ENCODE peak calls at places on chromosome 13, in seven cellular contexts. J, W, O, Z, C, D and I are unnamed samples.

GRCh38 chr13:66312312-66313087 is 917.6 kb downstream of the PCDH9 start:
- DNase-seq in W (peak), J (peak), C (no peak), Z (no peak), O (no peak), D (peak), I (no peak)

GRCh38 chr13:102597029-102598015 is 536 bp downstream of the TPP2 start:
- DNase-seq in Z (peak), C (peak), J (peak), D (no peak), O (peak), W (peak), I (no peak)

GRCh38 chr13:53110181-53110580 is 81.6 kb downstream of the OLFM4 start:
- DNase-seq in Z (no peak), O (no peak), W (no peak), J (no peak), D (no peak), C (no peak), I (no peak)

GRCh38 chr13:94312511-94313191 is 166.8 kb downstream of the DCT start:
- DNase-seq in J (no peak), O (peak), W (no peak), D (no peak), Z (no peak), C (no peak), I (no peak)

GRCh38 chr13:98986226-98986846 is 8.5 kb upstream of the DOCK9 start:
- DNase-seq in C (no peak), D (no peak), O (peak), W (no peak), Z (no peak), J (no peak), I (no peak)

GRCh38 chr13:90258129-90258528 is 1089.4 kb upstream of the MIR17HG start:
- DNase-seq in C (no peak), J (no peak), D (no peak), O (no peak), Z (no peak), W (no peak), I (no peak)

GRCh38 chr13:91729859-91730258 is 331.4 kb downstream of the GPC5 start:
- DNase-seq in W (no peak), C (no peak), J (no peak), D (no peak), O (no peak), Z (no peak), I (no peak)

GRCh38 chr13:106378263-106378662 is 157.2 kb downstream of the EFNB2 start:
- DNase-seq in C (no peak), W (no peak), O (no peak), J (no peak), D (no peak), Z (no peak), I (no peak)

GRCh38 chr13:44662515-44662914 is 86.4 kb upstream of the TSC22D1 start:
- DNase-seq in O (no peak), J (no peak), W (no peak), Z (no peak), C (no peak), D (no peak), I (no peak)

GRCh38 chr13:48125794-48126228 is 30.9 kb upstream of the MED4 start:
- DNase-seq in Z (no peak), D (no peak), J (peak), W (peak), C (peak), O (no peak), I (no peak)

GRCh38 chr13:99871249-99871898 is 100.2 kb downstream of the ZIC5 start:
- DNase-seq in W (no peak), C (no peak), O (no peak), Z (no peak), J (no peak), D (no peak), I (no peak)

GRCh38 chr13:34044041-34044440 is 226.1 kb downstream of the RFC3 start:
- DNase-seq in W (peak), D (no peak), Z (no peak), J (peak), C (no peak), O (no peak), I (no peak)

GRCh38 chr13:82713681-82714405 is 1168.4 kb downstream of the SLITRK1 start:
- DNase-seq in O (no peak), C (no peak), J (peak), Z (no peak), D (no peak), W (peak), I (no peak)

GRCh38 chr13:21717817-21718216 is 46.9 kb downstream of the FGF9 start:
- DNase-seq in C (no peak), J (no peak), W (no peak), O (no peak), D (no peak), Z (no peak), I (no peak)

GRCh38 chr13:21328201-21328600 is 130.9 kb downstream of the ZDHHC20 start:
- DNase-seq in O (no peak), J (no peak), W (no peak), C (no peak), Z (no peak), D (no peak), I (no peak)

GRCh38 chr13:105996391-105997028 is 539.0 kb downstream of the EFNB2 start:
- DNase-seq in D (no peak), C (no peak), J (no peak), O (no peak), Z (no peak), W (no peak), I (no peak)

GRCh38 chr13:47858678-47859050 is 142.4 kb downstream of the SUCLA2 start:
- DNase-seq in O (no peak), W (peak), D (no peak), C (no peak), Z (no peak), J (peak), I (no peak)

GRCh38 chr13:114101831-114102520 is 30.4 kb downstream of the RASA3 start:
- DNase-seq in O (no peak), W (no peak), D (no peak), Z (no peak), J (no peak), C (no peak), I (peak)

GRCh38 chr13:25752957-25753540 is 298.8 kb downstream of the SHISA2 start:
- DNase-seq in Z (no peak), J (peak), O (no peak), W (peak), C (peak), D (no peak), I (peak)

GRCh38 chr13:32124743-32125142 is 93.2 kb downstream of the FRY start:
- DNase-seq in D (no peak), C (no peak), W (no peak), Z (no peak), J (no peak), O (no peak), I (no peak)

GRCh38 chr13:73702419-73703071 is 431.7 kb downstream of the KLF12 start:
- DNase-seq in Z (no peak), J (no peak), O (peak), C (no peak), D (no peak), W (no peak), I (no peak)

GRCh38 chr13:22162889-22163288 is 492.0 kb downstream of the FGF9 start:
- DNase-seq in D (no peak), W (no peak), Z (no peak), J (no peak), C (no peak), O (peak), I (no peak)

GRCh38 chr13:107124129-107124718 is 556.3 kb upstream of the ARGLU1 start:
- DNase-seq in Z (no peak), O (no peak), C (no peak), J (peak), D (peak), W (peak), I (no peak)

GRCh38 chr13:59422646-59423045 is 741.1 kb downstream of the DIAPH3 start:
- DNase-seq in C (no peak), W (no peak), O (no peak), D (no peak), J (peak), Z (no peak), I (no peak)

GRCh38 chr13:27964741-27965323 is 4.3 kb downstream of the CDX2 start:
- DNase-seq in C (no peak), Z (peak), J (no peak), D (no peak), W (no peak), O (no peak), I (no peak)

GRCh38 chr13:99757756-99758464 is 213.7 kb downstream of the ZIC5 start:
- DNase-seq in W (no peak), J (no peak), D (no peak), C (no peak), O (no peak), Z (no peak), I (no peak)

GRCh38 chr13:27953671-27954405 is 15.3 kb downstream of the CDX2 start:
- DNase-seq in W (peak), C (peak), J (peak), O (peak), Z (peak), D (peak), I (no peak)

GRCh38 chr13:80235131-80235530 is 105.8 kb downstream of the SPRY2 start:
- DNase-seq in Z (no peak), J (peak), D (no peak), W (peak), C (no peak), O (no peak), I (no peak)

GRCh38 chr13:23375007-23375971 is 58.2 kb downstream of the SACS start:
- DNase-seq in Z (peak), W (peak), C (peak), J (peak), D (peak), O (peak), I (peak)
- TF ChIP-seq CTCF in Z (peak), W (no peak), C (no peak), J (no peak), D (no peak), O (no peak), I (no peak)

GRCh38 chr13:43133792-43134191 is 110.4 kb downstream of the DNAJC15 start:
- DNase-seq in Z (no peak), C (no peak), O (no peak), J (no peak), W (no peak), D (no peak), I (no peak)

GRCh38 chr13:43129511-43130130 is 106.2 kb downstream of the DNAJC15 start:
- DNase-seq in C (no peak), Z (no peak), O (no peak), D (no peak), W (no peak), J (no peak), I (no peak)

GRCh38 chr13:43134896-43135295 is 111.5 kb downstream of the DNAJC15 start:
- DNase-seq in J (no peak), W (no peak), Z (no peak), D (no peak), O (no peak), C (no peak), I (no peak)

GRCh38 chr13:43132911-43133310 is 109.5 kb downstream of the DNAJC15 start:
- DNase-seq in O (no peak), C (no peak), W (no peak), J (no peak), D (no peak), Z (no peak), I (no peak)

GRCh38 chr13:43132228-43132627 is 108.8 kb downstream of the DNAJC15 start:
- DNase-seq in D (peak), J (peak), C (no peak), O (no peak), W (peak), Z (peak), I (no peak)
- TF ChIP-seq CTCF in D (peak), J (peak), C (no peak), O (peak), W (peak), Z (no peak), I (no peak)

GRCh38 chr13:41554626-41555386 is 97.5 kb downstream of the RGCC start:
- DNase-seq in O (peak), Z (no peak), D (no peak), C (no peak), W (no peak), J (no peak), I (no peak)
- TF ChIP-seq CTCF in O (peak), Z (no peak), D (no peak), C (no peak), W (no peak), J (no peak), I (no peak)

DNA sequence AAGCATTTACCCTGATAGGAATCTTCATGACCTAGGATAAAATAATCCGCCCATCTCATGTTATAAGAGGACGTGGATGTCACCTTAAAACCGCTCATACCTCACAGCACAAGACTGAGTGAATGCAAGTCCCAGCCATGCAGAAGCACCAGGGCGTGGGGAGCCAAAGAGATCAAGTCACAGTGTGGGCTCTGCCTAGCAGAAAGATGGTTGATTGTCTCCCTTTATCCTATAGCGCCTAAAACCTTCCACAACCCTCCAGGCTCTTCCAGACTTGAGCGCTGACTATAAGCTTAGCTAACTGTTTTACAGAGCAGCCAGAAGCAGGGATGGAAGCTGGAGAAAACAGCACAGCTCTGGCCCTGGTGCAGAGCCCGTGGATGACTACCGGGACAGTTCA is 6.8 kb upstream of the ANKRD10 start:
- DNase-seq in J (no peak), C (no peak), D (no peak), Z (no peak), O (no peak), W (no peak), I (no peak)
- TF ChIP-seq CTCF in J (no peak), C (no peak), D (no peak), Z (no peak), O (no peak), W (no peak), I (no peak)

GRCh38 chr13:49436890-49437289 is 7.0 kb downstream of the CAB39L start:
- DNase-seq in Z (no peak), O (no peak), C (peak), W (peak), D (no peak), J (peak), I (no peak)
- TF ChIP-seq CTCF in Z (no peak), O (no peak), C (peak), W (no peak), D (peak), J (no peak), I (no peak)

GRCh38 chr13:30314562-30314961 is 7.2 kb upstream of the KATNAL1 start:
- DNase-seq in D (no peak), C (no peak), W (no peak), Z (no peak), J (no peak), O (no peak), I (no peak)

GRCh38 chr13:30318026-30318425 is 10.7 kb upstream of the KATNAL1 start:
- DNase-seq in D (no peak), Z (no peak), J (no peak), C (no peak), O (no peak), W (no peak), I (no peak)

GRCh38 chr13:30313307-30313706 is 6.0 kb upstream of the KATNAL1 start:
- DNase-seq in J (no peak), C (no peak), D (no peak), Z (peak), O (no peak), W (no peak), I (no peak)

GRCh38 chr13:30312859-30313258 is 5.5 kb upstream of the KATNAL1 start:
- DNase-seq in Z (no peak), O (no peak), J (peak), D (no peak), C (no peak), W (peak), I (no peak)

GRCh38 chr13:30314069-30314468 is 6.7 kb upstream of the KATNAL1 start:
- DNase-seq in J (no peak), C (no peak), D (no peak), Z (no peak), O (no peak), W (no peak), I (no peak)
- TF ChIP-seq CTCF in J (no peak), C (no peak), D (no peak), Z (no peak), O (no peak), W (no peak), I (no peak)

GRCh38 chr13:38530492-38530891 is 156.4 kb upstream of the FREM2 start:
- DNase-seq in D (no peak), W (peak), Z (no peak), C (no peak), O (no peak), J (peak), I (no peak)
- TF ChIP-seq CTCF in D (peak), W (peak), Z (peak), C (peak), O (peak), J (peak), I (no peak)

GRCh38 chr13:37608750-37609339 is 10.3 kb upstream of the POSTN start:
- DNase-seq in O (no peak), J (peak), Z (no peak), C (no peak), D (no peak), W (peak), I (no peak)
- TF ChIP-seq CTCF in O (peak), J (peak), Z (no peak), C (peak), D (peak), W (peak), I (no peak)